ENCODE peak calls at places on chromosomes 16 and 17, in four cellular contexts. W is SK-N-SH, V is A549, T is GM12878. I is an unnamed sample.

GRCh38 chr16:76385831-76386230 is 108.6 kb downstream of the CNTNAP4 start:
- DNase-seq in T (no peak), V (no peak), W (no peak), I (no peak)

GRCh38 chr17:47983492-47984223 is 12.7 kb downstream of the CDK5RAP3 start:
- DNase-seq in V (no peak), T (no peak), W (no peak), I (no peak)

GRCh38 chr16:23979982-23980381 is 144.2 kb downstream of the PRKCB start:
- DNase-seq in V (no peak), W (no peak), T (no peak), I (no peak)

GRCh38 chr16:70780546-70780945 is 20.4 kb downstream of the VAC14 start:
- DNase-seq in W (no peak), T (no peak), V (no peak), I (no peak)

GRCh38 chr17:59786536-59787319 is 79.3 kb downstream of the VMP1 start:
- DNase-seq in V (peak; percentile 100), W (peak; percentile 32), T (peak; percentile 100), I (peak; percentile 100)

GRCh38 chr16:89052824-89053724 is 40.6 kb upstream of the ACSF3 start:
- DNase-seq in W (peak; percentile 90), T (no peak), V (peak; percentile 76), I (peak; percentile 20)

GRCh38 chr17:42459983-42460300 is 1.3 kb downstream of the ATP6V0A1 start:
- DNase-seq in T (no peak), V (peak; percentile 38), W (peak; percentile 32), I (no peak)

GRCh38 chr16:57001026-57001669 is 11.8 kb downstream of the NLRC5 start:
- DNase-seq in T (no peak), W (no peak), V (no peak), I (no peak)

GRCh38 chr17:48893646-48894508 is 1.3 kb downstream of the ATP5MC1 start:
- DNase-seq in W (no peak), V (no peak), T (no peak), I (no peak)

GRCh38 chr17:82338858-82339633 is 5.5 kb upstream of the SECTM1 start:
- DNase-seq in W (no peak), T (no peak), V (peak; percentile 86), I (no peak)

GRCh38 chr16:8683640-8684039 is 9.2 kb downstream of the ABAT start:
- DNase-seq in V (no peak), W (no peak), T (no peak), I (no peak)

GRCh38 chr16:57383276-57384247 is 11.3 kb downstream of the CX3CL1 start:
- DNase-seq in T (no peak), V (no peak), W (no peak), I (peak; percentile 44)

GRCh38 chr16:81917375-81917774 is 93.9 kb downstream of the SDR42E1 start:
- DNase-seq in T (no peak), V (no peak), W (no peak), I (no peak)

GRCh38 chr16:75456971-75457370 is 7.5 kb downstream of the TMEM170A start:
- DNase-seq in W (no peak), V (no peak), T (no peak), I (no peak)

GRCh38 chr17:1485748-1486376 is 6.6 kb downstream of the MYO1C start:
- DNase-seq in V (peak; percentile 74), T (no peak), W (peak; percentile 88), I (no peak)

GRCh38 chr16:10862432-10862831 is 14.6 kb upstream of the CIITA start:
- DNase-seq in W (no peak), T (no peak), V (peak; percentile 27), I (no peak)

GRCh38 chr17:28950017-28950751 is 1.1 kb downstream of the PHF12 start:
- DNase-seq in V (peak; percentile 64), T (no peak), W (peak; percentile 59), I (peak; percentile 25)

GRCh38 chr16:24731722-24732419 is 2.4 kb downstream of the TNRC6A start:
- DNase-seq in W (no peak), V (no peak), T (no peak), I (peak; percentile 83)

GRCh38 chr17:18257747-18258355 is 687 bp downstream of the FLII start:
- DNase-seq in T (no peak), V (peak; percentile 87), W (peak; percentile 93), I (peak; percentile 53)

GRCh38 chr17:6427284-6427781 is 7.6 kb downstream of the AIPL1 start:
- DNase-seq in W (no peak), T (peak; percentile 23), V (no peak), I (no peak)

GRCh38 chr17:62860962-62861873 is 53.1 kb upstream of the MARCHF10 start:
- DNase-seq in V (no peak), W (no peak), T (no peak), I (no peak)

DNA sequence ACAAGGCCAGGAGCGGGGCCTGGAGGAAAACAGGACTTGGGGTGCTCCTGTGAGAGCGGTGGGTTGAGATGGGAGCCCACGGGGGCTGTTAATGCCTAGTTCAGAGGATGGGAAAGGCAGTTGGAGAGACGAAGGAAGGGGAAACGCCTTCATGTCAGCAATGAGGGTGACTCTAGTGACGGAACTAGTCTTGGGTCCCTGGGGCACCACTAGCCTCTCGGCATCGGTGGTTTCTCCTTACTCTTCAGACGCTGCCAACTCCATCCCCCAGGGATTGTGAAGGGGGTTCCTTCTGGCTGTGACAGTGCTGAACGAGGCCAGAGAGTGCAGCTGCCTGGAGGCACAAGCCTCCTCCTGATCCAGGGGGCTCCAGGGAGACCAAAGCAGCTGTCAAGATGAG is 693 bp upstream of the CAMTA2 start:
- DNase-seq in W (no peak), T (no peak), V (no peak), I (no peak)
- TF ChIP-seq PBX3 in W (no peak), T (no peak), V (no peak), I (no peak)

GRCh38 chr16:74035816-74036215 is 260.8 kb upstream of the PSMD7 start:
- DNase-seq in V (peak; percentile 25), T (no peak), W (peak; percentile 62), I (peak; percentile 12)

GRCh38 chr16:74029122-74029805 is 267.4 kb upstream of the PSMD7 start:
- DNase-seq in T (no peak), V (no peak), W (no peak), I (no peak)

GRCh38 chr16:74030000-74030399 is 266.6 kb upstream of the PSMD7 start:
- DNase-seq in W (no peak), V (no peak), T (no peak), I (no peak)

GRCh38 chr16:74031551-74031950 is 265.1 kb upstream of the PSMD7 start:
- DNase-seq in T (no peak), V (no peak), W (no peak), I (no peak)

GRCh38 chr16:74034862-74035261 is 261.8 kb upstream of the PSMD7 start:
- DNase-seq in V (peak; percentile 19), T (no peak), W (peak; percentile 57), I (peak; percentile 27)
- TF ChIP-seq PBX3 in V (no peak), T (no peak), W (no peak), I (no peak)

GRCh38 chr17:65532491-65532890 is 29.0 kb downstream of the AXIN2 start:
- DNase-seq in T (no peak), V (no peak), W (no peak), I (no peak)
- TF ChIP-seq PBX3 in T (no peak), V (no peak), W (no peak), I (no peak)

GRCh38 chr17:16398270-16399267 is 16.8 kb upstream of the TRPV2 start:
- DNase-seq in V (no peak), W (peak; percentile 61), T (peak; percentile 35), I (peak; percentile 79)
- TF ChIP-seq PBX3 in V (no peak), W (no peak), T (no peak), I (no peak)

I was measured in HepG2.